ENCODE peak calls at places on chromosomes 13 and 19, in eight cellular contexts. Q is pancreas, F is Peyer's patch, U is Calu3, W is stomach, Y is heart right ventricle, N is suprapubic skin, K is left ventricle myocardium inferior. L is an unnamed sample.

GRCh38 chr19:56837892-56838679 is 2.4 kb downstream of the PEG3 start:
- DNase-seq in Q (peak; percentile 89), Y (peak; percentile 69), K (peak; percentile 66), F (no peak), N (peak; percentile 82), U (no peak), W (no peak), L (no peak)

GRCh38 chr19:7742991-7743390 is 4.3 kb downstream of the CD209 start:
- DNase-seq in W (no peak), F (no peak), K (no peak), Y (no peak), N (no peak), U (no peak), Q (no peak), L (no peak)

GRCh38 chr19:40976724-40977123 is 14.4 kb upstream of the CYP2B6 start:
- DNase-seq in N (no peak), U (no peak), Q (no peak), F (no peak), W (no peak), K (no peak), Y (no peak), L (no peak)

GRCh38 chr19:18046066-18046718 is 38.2 kb downstream of the ARRDC2 start:
- DNase-seq in N (no peak), F (no peak), Q (no peak), W (peak; percentile 47), K (no peak), U (peak; percentile 61), Y (no peak), L (no peak)

GRCh38 chr13:40315416-40316064 is 350.9 kb downstream of the FOXO1 start:
- DNase-seq in U (no peak), W (no peak), Q (no peak), N (no peak), K (no peak), F (no peak), Y (peak; percentile 39), L (no peak)

GRCh38 chr13:23500858-23501257 is 67.4 kb upstream of the SACS start:
- DNase-seq in Y (no peak), N (no peak), U (no peak), F (no peak), K (no peak), Q (no peak), W (no peak), L (no peak)

GRCh38 chr13:50678464-50679162 is 164.9 kb downstream of the DLEU7 start:
- DNase-seq in U (peak; percentile 3), Y (no peak), W (no peak), N (no peak), F (no peak), K (no peak), Q (no peak), L (no peak)

GRCh38 chr13:80497439-80497838 is 156.5 kb upstream of the SPRY2 start:
- DNase-seq in U (no peak), Y (no peak), W (no peak), Q (no peak), F (no peak), K (no peak), N (no peak), L (no peak)

GRCh38 chr13:37954191-37954590 is 84.6 kb upstream of the TRPC4 start:
- DNase-seq in F (no peak), K (no peak), U (peak; percentile 51), Q (no peak), N (no peak), W (no peak), Y (no peak), L (no peak)

GRCh38 chr19:58009666-58010301 is 7.2 kb upstream of the ZNF606 start:
- DNase-seq in U (peak; percentile 87), Q (peak; percentile 91), K (peak; percentile 85), F (peak; percentile 53), W (peak; percentile 72), N (peak; percentile 76), Y (peak; percentile 90), L (no peak)

GRCh38 chr13:33691980-33692379 is 126.0 kb upstream of the RFC3 start:
- DNase-seq in F (no peak), Y (no peak), W (no peak), Q (no peak), K (no peak), N (no peak), U (no peak), L (no peak)

GRCh38 chr13:50404769-50405168 is 389.5 kb downstream of the KCNRG start:
- DNase-seq in Q (no peak), N (no peak), F (no peak), Y (no peak), W (no peak), U (no peak), K (no peak), L (no peak)

GRCh38 chr19:17358395-17358794 is 18.7 kb downstream of the PLVAP start:
- DNase-seq in U (no peak), N (no peak), K (no peak), Y (no peak), Q (no peak), F (no peak), W (no peak), L (no peak)

GRCh38 chr19:6754136-6754535 is 13.1 kb downstream of the SH2D3A start:
- DNase-seq in U (no peak), F (no peak), Y (no peak), Q (peak; percentile 75), W (no peak), N (no peak), K (no peak), L (no peak)

GRCh38 chr19:43880483-43880882 is 53.4 kb downstream of the ZNF283 start:
- DNase-seq in W (no peak), K (no peak), Y (no peak), F (no peak), U (no peak), N (no peak), Q (no peak), L (no peak)

GRCh38 chr19:50912727-50913716 is 1.8 kb upstream of the KLK4 start:
- DNase-seq in Q (no peak), F (no peak), Y (no peak), K (no peak), U (no peak), W (no peak), N (no peak), L (no peak)

GRCh38 chr13:28324181-28324789 is 170.6 kb downstream of the FLT1 start:
- DNase-seq in Y (peak; percentile 81), W (peak; percentile 51), N (no peak), K (peak; percentile 33), U (peak; percentile 64), Q (no peak), F (peak; percentile 59), L (no peak)

GRCh38 chr19:23075031-23075733 is 41.6 kb upstream of the ZNF730 start:
- DNase-seq in F (no peak), W (no peak), N (peak; percentile 60), Y (peak; percentile 55), K (peak; percentile 57), Q (peak; percentile 48), U (no peak), L (peak; percentile 85)

GRCh38 chr19:57362419-57362818 is 932 bp upstream of the TRAPPC2B start:
- DNase-seq in N (no peak), K (no peak), Q (no peak), Y (no peak), F (no peak), W (no peak), U (no peak), L (no peak)

GRCh38 chr19:24159707-24160106 is 72.7 kb downstream of the ZNF254 start:
- DNase-seq in F (no peak), K (no peak), U (no peak), N (no peak), Q (no peak), W (no peak), Y (no peak), L (no peak)
- TF ChIP-seq CTCF in F (peak; percentile 6), K (peak; percentile 44), U (peak; percentile 23), N (no peak), Q (no peak), W (no peak), Y (peak; percentile 36), L (peak; percentile 48)

GRCh38 chr19:48813123-48813911 is 2.5 kb upstream of the BCAT2 start:
- DNase-seq in K (no peak), W (no peak), N (no peak), F (no peak), Q (no peak), Y (no peak), U (no peak), L (no peak)
- TF ChIP-seq CTCF in K (no peak), W (no peak), N (no peak), F (peak; percentile 14), Q (no peak), Y (no peak), U (no peak), L (peak; percentile 31)

DNA sequence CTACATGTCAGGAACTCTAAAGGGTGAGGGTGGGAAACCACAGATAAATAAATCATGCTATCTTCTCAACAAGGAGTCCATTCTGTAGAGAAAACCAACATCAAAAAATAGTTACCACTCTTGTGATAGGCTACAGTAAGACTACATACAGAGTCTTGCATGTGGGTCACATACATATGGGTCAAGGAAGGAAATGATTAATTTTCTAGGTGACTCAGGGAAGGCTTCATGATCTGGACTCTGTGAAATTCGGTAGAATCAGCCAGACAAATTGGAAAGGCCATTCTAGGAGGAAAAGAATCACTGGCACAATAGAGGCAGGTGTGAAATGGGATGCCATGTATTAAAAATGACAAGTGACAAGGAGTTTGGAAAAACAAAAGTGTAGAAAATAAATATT is 638.9 kb downstream of the LIG4 start:
- DNase-seq in N (no peak), Q (no peak), W (no peak), Y (no peak), U (no peak), K (no peak), F (no peak), L (no peak)
- TF ChIP-seq CTCF in N (no peak), Q (no peak), W (no peak), Y (no peak), U (no peak), K (no peak), F (no peak), L (no peak)

GRCh38 chr19:19316082-19316481 is 4.2 kb downstream of the SUGP1 start:
- DNase-seq in W (no peak), U (no peak), K (no peak), F (no peak), N (no peak), Q (no peak), Y (no peak), L (no peak)

GRCh38 chr19:19320362-19321142 is at the start of the genes MAU2 and SUGP1:
- DNase-seq in U (peak; percentile 83), Q (peak; percentile 95), W (peak; percentile 90), K (peak; percentile 87), F (peak; percentile 91), N (peak; percentile 90), Y (peak; percentile 89), L (peak; percentile 92)

GRCh38 chr19:19319725-19320361 is 466 bp downstream of the SUGP1 start:
- DNase-seq in U (no peak), W (no peak), K (no peak), F (no peak), Q (no peak), N (no peak), Y (no peak), L (no peak)

GRCh38 chr19:19321143-19321577 is 531 bp downstream of the MAU2 start:
- DNase-seq in U (no peak), Q (no peak), K (no peak), N (no peak), Y (no peak), W (no peak), F (no peak), L (no peak)

DNA sequence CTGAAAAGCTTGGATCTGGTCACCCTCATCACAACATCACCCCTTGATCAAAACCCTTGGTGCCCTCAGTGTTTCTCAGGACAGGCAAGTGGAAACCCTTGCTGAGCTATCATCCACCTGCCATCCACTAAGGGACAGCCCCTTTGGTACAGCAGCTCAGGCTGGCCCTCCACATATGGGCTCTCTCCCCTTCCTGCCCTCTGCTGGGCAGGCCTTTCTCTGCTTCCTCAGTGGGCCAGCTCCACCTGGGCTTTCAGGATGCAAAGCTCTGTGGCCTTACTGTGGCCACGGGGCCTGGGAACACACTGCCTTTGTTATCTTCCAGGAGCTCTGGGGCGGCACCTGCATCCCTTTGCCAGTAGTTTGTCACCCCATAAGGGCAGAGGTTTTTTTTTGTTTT is 4.9 kb downstream of the SUGP1 start:
- DNase-seq in Y (no peak), U (no peak), Q (no peak), F (no peak), K (no peak), N (no peak), W (no peak), L (no peak)
- TF ChIP-seq CTCF in Y (no peak), U (no peak), Q (no peak), F (no peak), K (no peak), N (no peak), W (no peak), L (no peak)

L was measured in type B pancreatic cell.